ENCODE peak calls at places on chromosome 18, in eight cellular contexts. O, U, F, T, C, B, H and N are unnamed samples.

GRCh38 chr18:36839835-36840234 is 10.9 kb downstream of the KIAA1328 start:
- DNase-seq in H (no peak), T (no peak), O (no peak), U (no peak), B (no peak), F (no peak), C (no peak), N (no peak)

GRCh38 chr18:3132700-3133099 is 87.1 kb downstream of the MYOM1 start:
- DNase-seq in O (no peak), T (no peak), F (no peak), C (no peak), H (no peak), B (no peak), U (no peak), N (no peak)

GRCh38 chr18:79513381-79514081 is 117.8 kb downstream of the NFATC1 start:
- DNase-seq in U (no peak), B (peak; percentile 47), H (no peak), O (no peak), C (no peak), T (no peak), F (no peak), N (no peak)

GRCh38 chr18:36572135-36572856 is 256.5 kb downstream of the TPGS2 start:
- DNase-seq in B (no peak), O (no peak), F (no peak), U (no peak), H (peak; percentile 60), T (peak; percentile 49), C (peak; percentile 73), N (no peak)

GRCh38 chr18:32771169-32771751 is 1.6 kb downstream of the KLHL14 start:
- DNase-seq in F (no peak), C (peak; percentile 82), T (no peak), O (no peak), H (peak; percentile 4), U (no peak), B (no peak), N (no peak)

GRCh38 chr18:66344227-66344626 is 259.7 kb downstream of the CDH19 start:
- DNase-seq in H (peak; percentile 4), O (no peak), B (no peak), C (no peak), F (no peak), U (no peak), T (no peak), N (no peak)

GRCh38 chr18:76126327-76126726 is 368.7 kb downstream of the ZNF516 start:
- DNase-seq in H (no peak), O (no peak), B (no peak), T (no peak), U (no peak), F (no peak), C (no peak), N (no peak)

GRCh38 chr18:28115149-28115550 is 61.8 kb downstream of the CDH2 start:
- DNase-seq in F (no peak), C (peak; percentile 10), O (peak; percentile 86), T (peak; percentile 96), H (peak; percentile 55), U (no peak), B (no peak), N (peak; percentile 11)

GRCh38 chr18:3368193-3368592 is 81.8 kb upstream of the TGIF1 start:
- DNase-seq in B (no peak), T (peak; percentile 28), F (no peak), U (no peak), H (peak; percentile 54), O (peak; percentile 58), C (no peak), N (no peak)

GRCh38 chr18:70380915-70381896 is 92.4 kb downstream of the SOCS6 start:
- DNase-seq in H (peak; percentile 55), B (no peak), T (no peak), O (no peak), C (no peak), U (no peak), F (no peak), N (no peak)

GRCh38 chr18:49609416-49610284 is 47.8 kb downstream of the LIPG start:
- DNase-seq in H (peak; percentile 98), C (no peak), U (no peak), B (no peak), T (peak; percentile 46), F (no peak), O (peak; percentile 18), N (no peak)

GRCh38 chr18:9531791-9532410 is 56.6 kb downstream of the RALBP1 start:
- DNase-seq in B (no peak), C (no peak), H (no peak), F (no peak), T (peak; percentile 33), O (no peak), U (no peak), N (no peak)

GRCh38 chr18:20988726-20989125 is 122.9 kb downstream of the ROCK1 start:
- DNase-seq in U (no peak), T (no peak), B (no peak), O (no peak), C (no peak), H (no peak), F (no peak), N (no peak)

GRCh38 chr18:26574958-26575864 is 26.9 kb upstream of the KCTD1 start:
- DNase-seq in F (no peak), U (no peak), C (peak; percentile 50), H (peak; percentile 85), O (no peak), B (no peak), T (peak; percentile 46), N (no peak)

GRCh38 chr18:26655614-26656400 is 107.5 kb upstream of the KCTD1 start:
- DNase-seq in C (peak; percentile 71), O (no peak), H (peak; percentile 64), F (no peak), T (peak; percentile 11), B (no peak), U (no peak), N (no peak)